ENCODE peak calls at places on chromosomes 2 and 18, in seven cellular contexts. One of them, this sample, is unnamed.

GRCh38 chr2:43311276-43311675 is 84.9 kb upstream of the ZFP36L2 start:
- DNase-seq in NCI-H510A: no peak
- DNase-seq in germinal center: no peak
- DNase-seq in BE2C: no peak
- DNase-seq in endothelial cell of umbilical vein: peak
- DNase-seq in tibial artery: no peak
- DNase-seq in hepatic stellate cell: no peak
- DNase-seq in this sample: peak

GRCh38 chr2:36662638-36663037 is 33.9 kb upstream of the VIT start:
- DNase-seq in hepatic stellate cell: no peak
- DNase-seq in germinal center: no peak
- DNase-seq in endothelial cell of umbilical vein: no peak
- DNase-seq in tibial artery: no peak
- DNase-seq in NCI-H510A: no peak
- DNase-seq in BE2C: no peak
- DNase-seq in this sample: no peak

GRCh38 chr2:224948859-224949258 is 93.4 kb downstream of the DOCK10 start:
- DNase-seq in tibial artery: no peak
- DNase-seq in hepatic stellate cell: peak
- DNase-seq in endothelial cell of umbilical vein: peak
- DNase-seq in germinal center: no peak
- DNase-seq in BE2C: no peak
- DNase-seq in NCI-H510A: no peak
- DNase-seq in this sample: peak

GRCh38 chr18:78980279-78980771 is 707 bp downstream of the SALL3 start:
- DNase-seq in hepatic stellate cell: no peak
- DNase-seq in endothelial cell of umbilical vein: no peak
- DNase-seq in germinal center: no peak
- DNase-seq in NCI-H510A: no peak
- DNase-seq in BE2C: no peak
- DNase-seq in tibial artery: no peak
- DNase-seq in this sample: no peak

GRCh38 chr2:118202707-118203303 is 114.5 kb downstream of the INSIG2 start:
- DNase-seq in tibial artery: no peak
- DNase-seq in NCI-H510A: no peak
- DNase-seq in germinal center: peak
- DNase-seq in BE2C: peak
- DNase-seq in endothelial cell of umbilical vein: peak
- DNase-seq in hepatic stellate cell: peak
- DNase-seq in this sample: peak

GRCh38 chr18:8301427-8302172 is 307.6 kb upstream of the RAB12 start:
- DNase-seq in tibial artery: no peak
- DNase-seq in endothelial cell of umbilical vein: no peak
- DNase-seq in germinal center: no peak
- DNase-seq in hepatic stellate cell: no peak
- DNase-seq in BE2C: no peak
- DNase-seq in NCI-H510A: peak
- DNase-seq in this sample: peak

GRCh38 chr2:48247171-48247570 is 282.8 kb upstream of the STON1 start:
- DNase-seq in tibial artery: no peak
- DNase-seq in BE2C: no peak
- DNase-seq in hepatic stellate cell: no peak
- DNase-seq in endothelial cell of umbilical vein: no peak
- DNase-seq in germinal center: no peak
- DNase-seq in NCI-H510A: no peak
- DNase-seq in this sample: no peak

GRCh38 chr2:13056259-13056843 is 339.6 kb downstream of the TRIB2 start:
- DNase-seq in germinal center: peak
- DNase-seq in NCI-H510A: no peak
- DNase-seq in BE2C: peak
- DNase-seq in tibial artery: no peak
- DNase-seq in endothelial cell of umbilical vein: peak
- DNase-seq in hepatic stellate cell: no peak
- DNase-seq in this sample: peak

GRCh38 chr18:63074987-63075404 is 244.6 kb downstream of the BCL2 start:
- DNase-seq in tibial artery: peak
- DNase-seq in NCI-H510A: peak
- DNase-seq in BE2C: peak
- DNase-seq in germinal center: peak
- DNase-seq in hepatic stellate cell: peak
- DNase-seq in endothelial cell of umbilical vein: peak
- DNase-seq in this sample: no peak

GRCh38 chr18:23399067-23399466 is 54.0 kb upstream of the RIOK3 start:
- DNase-seq in tibial artery: no peak
- DNase-seq in NCI-H510A: no peak
- DNase-seq in germinal center: no peak
- DNase-seq in hepatic stellate cell: no peak
- DNase-seq in endothelial cell of umbilical vein: no peak
- DNase-seq in BE2C: no peak
- DNase-seq in this sample: no peak

GRCh38 chr2:43802135-43802534 is 28.3 kb downstream of the DYNC2LI1 start:
- DNase-seq in tibial artery: no peak
- DNase-seq in BE2C: no peak
- DNase-seq in endothelial cell of umbilical vein: no peak
- DNase-seq in NCI-H510A: no peak
- DNase-seq in germinal center: no peak
- DNase-seq in hepatic stellate cell: no peak
- DNase-seq in this sample: no peak

GRCh38 chr18:6355789-6356589 is 58.7 kb downstream of the L3MBTL4 start:
- DNase-seq in endothelial cell of umbilical vein: no peak
- DNase-seq in NCI-H510A: no peak
- DNase-seq in germinal center: no peak
- DNase-seq in BE2C: no peak
- DNase-seq in hepatic stellate cell: no peak
- DNase-seq in tibial artery: no peak
- DNase-seq in this sample: no peak

GRCh38 chr2:85326406-85326945 is 1.3 kb downstream of the TGOLN2 start:
- DNase-seq in hepatic stellate cell: no peak
- DNase-seq in germinal center: peak
- DNase-seq in tibial artery: peak
- DNase-seq in BE2C: no peak
- DNase-seq in NCI-H510A: no peak
- DNase-seq in endothelial cell of umbilical vein: peak
- DNase-seq in this sample: no peak

GRCh38 chr2:120453635-120453998 is 107.7 kb downstream of the INHBB start:
- DNase-seq in hepatic stellate cell: peak
- DNase-seq in germinal center: no peak
- DNase-seq in endothelial cell of umbilical vein: no peak
- DNase-seq in BE2C: no peak
- DNase-seq in tibial artery: no peak
- DNase-seq in NCI-H510A: no peak
- DNase-seq in this sample: no peak

GRCh38 chr2:162524849-162525248 is 180.9 kb downstream of the GCA start:
- DNase-seq in germinal center: no peak
- DNase-seq in NCI-H510A: no peak
- DNase-seq in tibial artery: no peak
- DNase-seq in BE2C: no peak
- DNase-seq in endothelial cell of umbilical vein: no peak
- DNase-seq in hepatic stellate cell: no peak
- DNase-seq in this sample: no peak

GRCh38 chr2:238060096-238060541 is 682 bp upstream of the SCLY start:
- DNase-seq in tibial artery: no peak
- DNase-seq in hepatic stellate cell: no peak
- DNase-seq in endothelial cell of umbilical vein: no peak
- DNase-seq in NCI-H510A: no peak
- DNase-seq in germinal center: no peak
- DNase-seq in BE2C: no peak
- DNase-seq in this sample: no peak

GRCh38 chr18:73683618-73684238 is 463.9 kb downstream of the FBXO15 start:
- DNase-seq in germinal center: no peak
- DNase-seq in hepatic stellate cell: no peak
- DNase-seq in tibial artery: no peak
- DNase-seq in endothelial cell of umbilical vein: no peak
- DNase-seq in BE2C: no peak
- DNase-seq in NCI-H510A: no peak
- DNase-seq in this sample: peak